ENCODE peak calls at places on chromosomes 1 and 21, in six cellular contexts. G, H, X, U, M and T are unnamed samples.

GRCh38 chr1:31072304-31072746 is 6.8 kb upstream of the PUM1 start:
- DNase-seq in G (no peak), H (no peak), X (no peak), U (no peak), M (no peak), T (no peak)

GRCh38 chr1:1023700-1024099 is 3.8 kb downstream of the AGRN start:
- DNase-seq in G (no peak), H (no peak), X (no peak), U (no peak), M (no peak), T (no peak)

GRCh38 chr1:228005511-228006033 is 1.2 kb upstream of the WNT3A start:
- DNase-seq in G (no peak), H (no peak), X (peak; percentile 75), U (no peak), M (no peak), T (no peak)

GRCh38 chr1:163877016-163877415 is 555.3 kb downstream of the NUF2 start:
- DNase-seq in G (no peak), H (no peak), X (no peak), U (no peak), M (no peak), T (no peak)

GRCh38 chr21:33125981-33126380 is 56.0 kb downstream of the OLIG1 start:
- DNase-seq in G (no peak), H (no peak), X (no peak), U (no peak), M (no peak), T (no peak)

GRCh38 chr1:75100481-75101092 is 33.6 kb upstream of the LHX8 start:
- DNase-seq in G (peak; percentile 4), H (no peak), X (no peak), U (no peak), M (no peak), T (no peak)

GRCh38 chr1:14881775-14882672 is 271.5 kb upstream of the TMEM51 start:
- DNase-seq in G (no peak), H (no peak), X (no peak), U (no peak), M (no peak), T (no peak)

GRCh38 chr1:181369416-181369815 is 113.9 kb upstream of the CACNA1E start:
- DNase-seq in G (no peak), H (no peak), X (no peak), U (no peak), M (no peak), T (no peak)

GRCh38 chr1:12654657-12655056 is 10.8 kb downstream of the AADACL4 start:
- DNase-seq in G (no peak), H (no peak), X (no peak), U (no peak), M (no peak), T (no peak)

GRCh38 chr1:51906306-51907078 is 28.0 kb upstream of the NRDC start:
- DNase-seq in G (no peak), H (no peak), X (no peak), U (no peak), M (no peak), T (no peak)

GRCh38 chr1:221611930-221612777 is 129.7 kb downstream of the DUSP10 start:
- DNase-seq in G (peak; percentile 50), H (peak; percentile 53), X (no peak), U (peak; percentile 20), M (peak; percentile 15), T (peak; percentile 54)

GRCh38 chr1:218171302-218171893 is 113.7 kb upstream of the RRP15 start:
- DNase-seq in G (peak; percentile 7), H (no peak), X (no peak), U (no peak), M (peak; percentile 24), T (no peak)

GRCh38 chr1:182925661-182926060 is 27.3 kb downstream of the SHCBP1L start:
- DNase-seq in G (no peak), H (no peak), X (no peak), U (no peak), M (no peak), T (no peak)

GRCh38 chr1:193019442-193020026 is 39.6 kb downstream of the UCHL5 start:
- DNase-seq in G (peak; percentile 25), H (no peak), X (no peak), U (peak; percentile 34), M (peak; percentile 49), T (no peak)

GRCh38 chr1:18112611-18113010 is 5.0 kb downstream of the IGSF21 start:
- DNase-seq in G (no peak), H (no peak), X (no peak), U (no peak), M (no peak), T (no peak)

GRCh38 chr1:113792986-113793385 is 19.3 kb downstream of the RSBN1 start:
- DNase-seq in G (no peak), H (no peak), X (no peak), U (no peak), M (no peak), T (no peak)

GRCh38 chr1:10935724-10936123 is 76.7 kb upstream of the TARDBP start:
- DNase-seq in G (no peak), H (no peak), X (no peak), U (no peak), M (no peak), T (no peak)

GRCh38 chr1:17120483-17120882 is 1.2 kb upstream of the PADI2 start:
- DNase-seq in G (no peak), H (no peak), X (no peak), U (no peak), M (no peak), T (no peak)

GRCh38 chr1:112790920-112791722 is 76.0 kb upstream of the PPM1J start:
- DNase-seq in G (no peak), H (no peak), X (peak; percentile 82), U (no peak), M (no peak), T (no peak)

GRCh38 chr1:1059494-1060280 is 14.4 kb downstream of the RNF223 start:
- DNase-seq in G (peak; percentile 61), H (peak; percentile 90), X (peak; percentile 96), U (peak; percentile 85), M (no peak), T (peak; percentile 92)

GRCh38 chr1:113396585-113396984 is 6.3 kb downstream of the MAGI3 start:
- DNase-seq in G (peak; percentile 37), H (no peak), X (no peak), U (no peak), M (peak; percentile 64), T (no peak)

GRCh38 chr1:66380452-66381212 is 153.3 kb upstream of the SGIP1 start:
- DNase-seq in G (no peak), H (no peak), X (no peak), U (no peak), M (no peak), T (no peak)

GRCh38 chr21:45990741-45991605 is 9.4 kb downstream of the COL6A1 start:
- DNase-seq in G (no peak), H (peak; percentile 12), X (no peak), U (no peak), M (no peak), T (peak; percentile 27)

GRCh38 chr21:45991606-45992301 is 10.2 kb downstream of the COL6A1 start:
- DNase-seq in G (no peak), H (peak; percentile 15), X (no peak), U (no peak), M (no peak), T (peak; percentile 20)

GRCh38 chr21:45989355-45990048 is 7.9 kb downstream of the COL6A1 start:
- DNase-seq in G (no peak), H (peak; percentile 13), X (no peak), U (no peak), M (no peak), T (peak; percentile 13)

GRCh38 chr21:45988366-45989347 is 7.1 kb downstream of the COL6A1 start:
- DNase-seq in G (no peak), H (peak; percentile 8), X (no peak), U (no peak), M (no peak), T (peak; percentile 33)

DNA sequence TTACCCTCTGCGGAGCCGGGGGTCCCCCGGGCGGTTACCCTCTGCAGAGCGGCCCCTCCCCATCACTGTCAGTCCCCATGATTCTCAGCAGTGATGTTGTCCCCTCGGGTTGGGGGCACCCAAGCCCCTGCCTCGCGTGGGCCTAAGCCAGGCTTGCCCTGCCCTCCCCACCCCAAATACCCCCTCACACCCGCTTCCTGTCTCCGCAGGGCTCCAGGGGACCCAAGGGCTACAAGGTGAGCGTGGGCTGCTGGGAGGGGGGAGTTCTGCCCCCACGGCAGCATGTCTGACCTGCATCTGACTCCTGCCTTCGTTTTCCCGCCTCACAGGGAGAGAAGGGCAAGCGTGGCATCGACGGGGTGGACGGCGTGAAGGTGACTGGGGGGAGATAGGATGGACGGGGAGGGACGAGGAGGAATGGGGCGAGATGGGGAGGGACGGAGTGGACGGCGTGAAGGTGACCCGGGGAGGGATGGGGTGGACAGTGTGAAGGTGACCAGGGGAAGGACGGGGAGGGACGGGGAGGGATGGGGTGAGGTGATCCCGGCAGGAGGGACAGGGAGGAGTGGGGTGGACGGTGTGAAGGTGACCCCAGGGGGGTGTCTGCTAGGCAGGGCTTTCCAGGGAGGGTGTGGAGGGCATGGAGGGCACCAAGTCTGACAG is 8.6 kb downstream of the COL6A1 start:
- DNase-seq in G (no peak), H (peak; percentile 11), X (no peak), U (no peak), M (no peak), T (peak; percentile 10)
- H3K4me3 ChIP-seq in G (no peak overlapping the region), H (no peak overlapping the region), X (no peak overlapping the region), U (no peak overlapping the region), M (no peak overlapping the region), T (no peak overlapping the region)

GRCh38 chr1:247936415-247936814 is 11.7 kb downstream of the OR2AJ1 start:
- DNase-seq in G (no peak), H (no peak), X (no peak), U (no peak), M (no peak), T (no peak)
- H3K9me3 ChIP-seq in G (peaks cover 3% of the 10 kb centered on the region), H (no peaks in the 10 kb centered on the region), X (no peaks in the 10 kb centered on the region), U (no peaks in the 10 kb centered on the region), M (no peaks in the 10 kb centered on the region), T (no peaks in the 10 kb centered on the region)

GRCh38 chr1:25903986-25904385 is 2.2 kb downstream of the STMN1 start:
- DNase-seq in G (no peak), H (no peak), X (no peak), U (no peak), M (no peak), T (no peak)

GRCh38 chr1:25899792-25900191 is 6.4 kb downstream of the STMN1 start:
- DNase-seq in G (no peak), H (no peak), X (no peak), U (no peak), M (no peak), T (no peak)

GRCh38 chr1:25904942-25905679 is 1.1 kb downstream of the STMN1 start:
- DNase-seq in G (peak; percentile 75), H (peak; percentile 93), X (peak; percentile 99), U (peak; percentile 93), M (peak; percentile 78), T (peak; percentile 94)

GRCh38 chr1:25900209-25900608 is 6.0 kb downstream of the STMN1 start:
- DNase-seq in G (no peak), H (no peak), X (no peak), U (no peak), M (no peak), T (no peak)

GRCh38 chr1:25902462-25902861 is 3.8 kb downstream of the STMN1 start:
- DNase-seq in G (no peak), H (no peak), X (no peak), U (no peak), M (no peak), T (no peak)
- TF ChIP-seq POLR2A in G (no peak), H (no peak), X (no peak), U (no peak), M (no peak), T (no peak)

GRCh38 chr1:2334366-2334765 is 57.0 kb downstream of the MORN1 start:
- DNase-seq in G (no peak), H (no peak), X (no peak), U (no peak), M (no peak), T (no peak)
- H3K4me3 ChIP-seq in G (no peak overlapping the region), H (no peak overlapping the region), X (no peak overlapping the region), U (no peak overlapping the region), M (no peak overlapping the region), T (no peak overlapping the region)